ENCODE peak calls at places on chromosomes 6 and 20, in five cellular contexts. One of them, this sample, is unnamed.

GRCh38 chr6:110990835-110991576 is 9.2 kb downstream of the RPF2 start:
- DNase-seq in iris pigment epithelial cell: no peak
- DNase-seq in NCI-H2171 treated with DMSO at 0.1 percent for 48 hours: no peak
- DNase-seq in left kidney: peak
- DNase-seq in posterior cingulate gyrus: no peak
- DNase-seq in this sample: no peak

GRCh38 chr20:2840967-2841531 is 504 bp downstream of the VPS16 start:
- DNase-seq in left kidney: peak
- DNase-seq in iris pigment epithelial cell: peak
- DNase-seq in NCI-H2171 treated with DMSO at 0.1 percent for 48 hours: no peak
- DNase-seq in posterior cingulate gyrus: peak
- DNase-seq in this sample: no peak

GRCh38 chr6:153949606-153950005 is 89.4 kb upstream of the OPRM1 start:
- DNase-seq in left kidney: no peak
- DNase-seq in posterior cingulate gyrus: no peak
- DNase-seq in iris pigment epithelial cell: no peak
- DNase-seq in NCI-H2171 treated with DMSO at 0.1 percent for 48 hours: no peak
- DNase-seq in this sample: no peak

GRCh38 chr20:39381598-39381997 is 419.5 kb downstream of the DHX35 start:
- DNase-seq in posterior cingulate gyrus: peak
- DNase-seq in NCI-H2171 treated with DMSO at 0.1 percent for 48 hours: peak
- DNase-seq in left kidney: no peak
- DNase-seq in iris pigment epithelial cell: no peak
- DNase-seq in this sample: no peak

GRCh38 chr6:34455831-34456230 is 10.0 kb upstream of the PACSIN1 start:
- DNase-seq in posterior cingulate gyrus: no peak
- DNase-seq in NCI-H2171 treated with DMSO at 0.1 percent for 48 hours: no peak
- DNase-seq in left kidney: no peak
- DNase-seq in iris pigment epithelial cell: no peak
- DNase-seq in this sample: no peak

GRCh38 chr6:140175486-140175885 is 801.0 kb upstream of the CITED2 start:
- DNase-seq in posterior cingulate gyrus: no peak
- DNase-seq in NCI-H2171 treated with DMSO at 0.1 percent for 48 hours: no peak
- DNase-seq in iris pigment epithelial cell: peak
- DNase-seq in left kidney: no peak
- DNase-seq in this sample: no peak

GRCh38 chr6:132490478-132491204 is 22.3 kb downstream of the STX7 start:
- DNase-seq in iris pigment epithelial cell: no peak
- DNase-seq in posterior cingulate gyrus: no peak
- DNase-seq in NCI-H2171 treated with DMSO at 0.1 percent for 48 hours: no peak
- DNase-seq in left kidney: no peak
- DNase-seq in this sample: no peak

GRCh38 chr6:33426590-33427563 is 7.0 kb downstream of the SYNGAP1 start:
- DNase-seq in NCI-H2171 treated with DMSO at 0.1 percent for 48 hours: no peak
- DNase-seq in iris pigment epithelial cell: no peak
- DNase-seq in left kidney: peak
- DNase-seq in posterior cingulate gyrus: no peak
- DNase-seq in this sample: no peak

GRCh38 chr6:149806127-149806526 is 56.6 kb downstream of the PCMT1 start:
- DNase-seq in iris pigment epithelial cell: no peak
- DNase-seq in NCI-H2171 treated with DMSO at 0.1 percent for 48 hours: no peak
- DNase-seq in posterior cingulate gyrus: no peak
- DNase-seq in left kidney: no peak
- DNase-seq in this sample: no peak

GRCh38 chr6:74368746-74369145 is 672.7 kb downstream of the CD109 start:
- DNase-seq in posterior cingulate gyrus: no peak
- DNase-seq in iris pigment epithelial cell: peak
- DNase-seq in NCI-H2171 treated with DMSO at 0.1 percent for 48 hours: no peak
- DNase-seq in left kidney: no peak
- DNase-seq in this sample: no peak

GRCh38 chr6:36352477-36353157 is 15.9 kb upstream of the BNIP5 start:
- DNase-seq in left kidney: no peak
- DNase-seq in NCI-H2171 treated with DMSO at 0.1 percent for 48 hours: no peak
- DNase-seq in posterior cingulate gyrus: no peak
- DNase-seq in iris pigment epithelial cell: no peak
- DNase-seq in this sample: no peak

GRCh38 chr6:68196645-68197044 is 438.4 kb upstream of the ADGRB3 start:
- DNase-seq in iris pigment epithelial cell: peak
- DNase-seq in posterior cingulate gyrus: no peak
- DNase-seq in NCI-H2171 treated with DMSO at 0.1 percent for 48 hours: peak
- DNase-seq in left kidney: no peak
- DNase-seq in this sample: no peak

GRCh38 chr6:29524444-29524843 is 35.1 kb downstream of the UBD start:
- DNase-seq in posterior cingulate gyrus: no peak
- DNase-seq in iris pigment epithelial cell: no peak
- DNase-seq in left kidney: no peak
- DNase-seq in NCI-H2171 treated with DMSO at 0.1 percent for 48 hours: no peak
- DNase-seq in this sample: no peak